ENCODE peak calls at places on chromosomes 7 and 10, in five cellular contexts. L, C, I, T and N are unnamed samples.
A peak's percentile ranks its signal among the peaks of the same experiment; 100 is the strongest.

GRCh38 chr10:30172663-30173062 is 113.3 kb upstream of the JCAD start:
- DNase-seq in L (no peak), C (no peak), I (no peak), T (no peak), N (no peak)

GRCh38 chr10:42783181-42783549 is 570 bp downstream of the BMS1 start:
- DNase-seq in L (no peak), C (peak; percentile 75), I (peak; percentile 80), T (no peak), N (no peak)

GRCh38 chr7:156473476-156474240 is 166.9 kb upstream of the RNF32 start:
- DNase-seq in L (peak; percentile 66), C (peak; percentile 63), I (peak; percentile 52), T (peak; percentile 30), N (no peak)

GRCh38 chr10:71973777-71974488 is 9.7 kb downstream of the CHST3 start:
- DNase-seq in L (no peak), C (no peak), I (no peak), T (no peak), N (no peak)

GRCh38 chr7:16661924-16662323 is 15.9 kb downstream of the BZW2 start:
- DNase-seq in L (no peak), C (no peak), I (no peak), T (no peak), N (no peak)

GRCh38 chr7:39838326-39838725 is 111.7 kb upstream of the CDK13 start:
- DNase-seq in L (no peak), C (peak; percentile 60), I (peak; percentile 67), T (no peak), N (no peak)

GRCh38 chr10:6665847-6666246 is 85.8 kb upstream of the PRKCQ start:
- DNase-seq in L (no peak), C (no peak), I (no peak), T (no peak), N (no peak)

GRCh38 chr10:128855656-128856428 is 611.2 kb upstream of the MGMT start:
- DNase-seq in L (no peak), C (no peak), I (no peak), T (no peak), N (no peak)